ENCODE peak calls at places on chromosomes 1 and 21, in six cellular contexts. S, L, W, T, G and F are unnamed samples.

GRCh38 chr1:205565799-205566198 is 61.3 kb downstream of the CDK18 start:
- ATAC-seq in S (no peak), L (no peak), W (no peak), T (no peak), G (peak; percentile 89), F (no peak)

GRCh38 chr1:175303308-175303707 is 110.7 kb upstream of the KIAA0040 start:
- ATAC-seq in S (no peak), L (no peak), W (no peak), T (no peak), G (no peak), F (no peak)

GRCh38 chr1:6034750-6035096 is 11.0 kb upstream of the KCNAB2 start:
- ATAC-seq in S (no peak), L (no peak), W (no peak), T (no peak), G (no peak), F (no peak)

GRCh38 chr1:104467590-104467989 is 717.9 kb downstream of the AMY1C start:
- ATAC-seq in S (no peak), L (no peak), W (peak; percentile 60), T (no peak), G (no peak), F (no peak)

GRCh38 chr1:46401964-46402626 is 8.0 kb downstream of the FAAH start:
- ATAC-seq in S (peak; percentile 79), L (peak; percentile 58), W (peak; percentile 93), T (peak; percentile 90), G (peak; percentile 96), F (peak; percentile 96)

GRCh38 chr21:31132574-31133242 is 94.4 kb upstream of the KRTAP19-8 start:
- ATAC-seq in S (no peak), L (no peak), W (no peak), T (no peak), G (no peak), F (no peak)

GRCh38 chr1:218661411-218661810 is 316.3 kb downstream of the TGFB2 start:
- ATAC-seq in S (no peak), L (no peak), W (no peak), T (no peak), G (no peak), F (no peak)

GRCh38 chr1:150021191-150021688 is 10.7 kb upstream of the OTUD7B start:
- ATAC-seq in S (no peak), L (peak; percentile 58), W (peak; percentile 94), T (peak; percentile 31), G (peak; percentile 64), F (peak; percentile 73)

GRCh38 chr1:24418898-24419628 is 3.5 kb downstream of the NIPAL3 start:
- ATAC-seq in S (no peak), L (no peak), W (no peak), T (no peak), G (peak; percentile 51), F (peak; percentile 52)

GRCh38 chr1:54610048-54610447 is 13.3 kb downstream of the FAM151A start:
- ATAC-seq in S (no peak), L (no peak), W (no peak), T (no peak), G (no peak), F (no peak)

GRCh38 chr1:53175302-53175913 is 21.2 kb upstream of the CPT2 start:
- ATAC-seq in S (no peak), L (no peak), W (no peak), T (no peak), G (no peak), F (no peak)